ENCODE peak calls at places on chromosomes 4 and X, in eight cellular contexts. One of them, this sample, is unnamed.

GRCh38 chr4:99483636-99484035 is 27.2 kb upstream of the C4orf17 start:
- DNase-seq in endothelial cell: no peak
- DNase-seq in AG10803: peak; percentile 13
- DNase-seq in dorsolateral prefrontal cortex: no peak
- DNase-seq in CD8-positive, alpha-beta T cell: no peak
- DNase-seq in progenitor cell of endocrine pancreas: no peak
- DNase-seq in body of pancreas: no peak
- DNase-seq in AG04450: no peak
- DNase-seq in this sample: no peak

GRCh38 chr4:149999485-150000074 is 78.7 kb upstream of the DCLK2 start:
- DNase-seq in AG04450: peak; percentile 61
- DNase-seq in endothelial cell: peak; percentile 26
- DNase-seq in dorsolateral prefrontal cortex: no peak
- DNase-seq in CD8-positive, alpha-beta T cell: no peak
- DNase-seq in body of pancreas: peak; percentile 54
- DNase-seq in progenitor cell of endocrine pancreas: no peak
- DNase-seq in AG10803: peak; percentile 85
- DNase-seq in this sample: no peak

GRCh38 chr4:31458813-31459212 is 738.6 kb downstream of the PCDH7 start:
- DNase-seq in body of pancreas: no peak
- DNase-seq in AG10803: peak; percentile 1
- DNase-seq in endothelial cell: no peak
- DNase-seq in AG04450: no peak
- DNase-seq in dorsolateral prefrontal cortex: no peak
- DNase-seq in progenitor cell of endocrine pancreas: no peak
- DNase-seq in CD8-positive, alpha-beta T cell: no peak
- DNase-seq in this sample: no peak

GRCh38 chr4:123824524-123824923 is 427.9 kb downstream of the SPRY1 start:
- DNase-seq in endothelial cell: no peak
- DNase-seq in AG04450: no peak
- DNase-seq in CD8-positive, alpha-beta T cell: no peak
- DNase-seq in AG10803: no peak
- DNase-seq in progenitor cell of endocrine pancreas: no peak
- DNase-seq in dorsolateral prefrontal cortex: no peak
- DNase-seq in body of pancreas: no peak
- DNase-seq in this sample: no peak

GRCh38 chr4:39524420-39524957 is 2.8 kb downstream of the UGDH start:
- DNase-seq in dorsolateral prefrontal cortex: no peak
- DNase-seq in CD8-positive, alpha-beta T cell: no peak
- DNase-seq in body of pancreas: no peak
- DNase-seq in endothelial cell: no peak
- DNase-seq in progenitor cell of endocrine pancreas: no peak
- DNase-seq in AG10803: no peak
- DNase-seq in AG04450: no peak
- DNase-seq in this sample: no peak

GRCh38 chr4:15291133-15291532 is 136.7 kb upstream of the C1QTNF7 start:
- DNase-seq in body of pancreas: no peak
- DNase-seq in progenitor cell of endocrine pancreas: no peak
- DNase-seq in endothelial cell: no peak
- DNase-seq in dorsolateral prefrontal cortex: no peak
- DNase-seq in CD8-positive, alpha-beta T cell: no peak
- DNase-seq in AG04450: no peak
- DNase-seq in AG10803: peak; percentile 31
- DNase-seq in this sample: no peak

GRCh38 chr4:185847352-185848078 is 35.5 kb upstream of the SORBS2 start:
- DNase-seq in endothelial cell: no peak
- DNase-seq in progenitor cell of endocrine pancreas: no peak
- DNase-seq in AG04450: no peak
- DNase-seq in dorsolateral prefrontal cortex: peak; percentile 44
- DNase-seq in CD8-positive, alpha-beta T cell: no peak
- DNase-seq in body of pancreas: no peak
- DNase-seq in AG10803: peak; percentile 91
- DNase-seq in this sample: no peak

GRCh38 chr4:3413675-3414420 is 27.9 kb upstream of the HGFAC start:
- DNase-seq in AG04450: no peak
- DNase-seq in AG10803: no peak
- DNase-seq in endothelial cell: no peak
- DNase-seq in CD8-positive, alpha-beta T cell: no peak
- DNase-seq in progenitor cell of endocrine pancreas: no peak
- DNase-seq in body of pancreas: no peak
- DNase-seq in dorsolateral prefrontal cortex: peak; percentile 28
- DNase-seq in this sample: no peak

GRCh38 chr4:1216869-1217294 is 32.0 kb downstream of the CTBP1 start:
- DNase-seq in body of pancreas: no peak
- DNase-seq in progenitor cell of endocrine pancreas: no peak
- DNase-seq in endothelial cell: no peak
- DNase-seq in AG04450: no peak
- DNase-seq in dorsolateral prefrontal cortex: no peak
- DNase-seq in AG10803: no peak
- DNase-seq in CD8-positive, alpha-beta T cell: peak; percentile 67
- DNase-seq in this sample: peak; percentile 49

GRCh38 chr4:184416913-184417734 is 57.2 kb downstream of the IRF2 start:
- DNase-seq in endothelial cell: no peak
- DNase-seq in progenitor cell of endocrine pancreas: no peak
- DNase-seq in body of pancreas: no peak
- DNase-seq in CD8-positive, alpha-beta T cell: peak; percentile 20
- DNase-seq in AG04450: no peak
- DNase-seq in AG10803: no peak
- DNase-seq in dorsolateral prefrontal cortex: no peak
- DNase-seq in this sample: peak; percentile 54

GRCh38 chr4:174591243-174592021 is 69.1 kb upstream of the HPGD start:
- DNase-seq in body of pancreas: no peak
- DNase-seq in AG04450: no peak
- DNase-seq in AG10803: no peak
- DNase-seq in progenitor cell of endocrine pancreas: no peak
- DNase-seq in dorsolateral prefrontal cortex: no peak
- DNase-seq in endothelial cell: no peak
- DNase-seq in CD8-positive, alpha-beta T cell: no peak
- DNase-seq in this sample: no peak

GRCh38 chr4:40419231-40419912 is 84.2 kb downstream of the CHRNA9 start:
- DNase-seq in endothelial cell: no peak
- DNase-seq in dorsolateral prefrontal cortex: no peak
- DNase-seq in body of pancreas: no peak
- DNase-seq in AG10803: no peak
- DNase-seq in CD8-positive, alpha-beta T cell: no peak
- DNase-seq in progenitor cell of endocrine pancreas: no peak
- DNase-seq in AG04450: no peak
- DNase-seq in this sample: no peak

GRCh38 chr4:159002950-159003349 is 99.9 kb upstream of the RAPGEF2 start:
- DNase-seq in progenitor cell of endocrine pancreas: no peak
- DNase-seq in body of pancreas: no peak
- DNase-seq in AG04450: peak; percentile 34
- DNase-seq in CD8-positive, alpha-beta T cell: no peak
- DNase-seq in dorsolateral prefrontal cortex: no peak
- DNase-seq in AG10803: peak; percentile 32
- DNase-seq in endothelial cell: no peak
- DNase-seq in this sample: no peak

GRCh38 chr4:81040175-81040659 is 9.7 kb downstream of the BMP3 start:
- DNase-seq in body of pancreas: no peak
- DNase-seq in dorsolateral prefrontal cortex: no peak
- DNase-seq in CD8-positive, alpha-beta T cell: no peak
- DNase-seq in endothelial cell: peak; percentile 20
- DNase-seq in AG10803: peak; percentile 36
- DNase-seq in AG04450: no peak
- DNase-seq in progenitor cell of endocrine pancreas: no peak
- DNase-seq in this sample: no peak

GRCh38 chr4:72313121-72313520 is 255.9 kb downstream of the ADAMTS3 start:
- DNase-seq in AG04450: no peak
- DNase-seq in endothelial cell: no peak
- DNase-seq in progenitor cell of endocrine pancreas: no peak
- DNase-seq in body of pancreas: no peak
- DNase-seq in AG10803: no peak
- DNase-seq in dorsolateral prefrontal cortex: no peak
- DNase-seq in CD8-positive, alpha-beta T cell: no peak
- DNase-seq in this sample: no peak

GRCh38 chr4:126794363-126794762 is 838.4 kb upstream of the INTU start:
- DNase-seq in progenitor cell of endocrine pancreas: no peak
- DNase-seq in body of pancreas: no peak
- DNase-seq in dorsolateral prefrontal cortex: no peak
- DNase-seq in AG04450: no peak
- DNase-seq in AG10803: peak; percentile 38
- DNase-seq in endothelial cell: no peak
- DNase-seq in CD8-positive, alpha-beta T cell: no peak
- DNase-seq in this sample: no peak

GRCh38 chr4:174217273-174218126 is 66.0 kb downstream of the FBXO8 start:
- DNase-seq in dorsolateral prefrontal cortex: no peak
- DNase-seq in AG04450: no peak
- DNase-seq in CD8-positive, alpha-beta T cell: no peak
- DNase-seq in endothelial cell: no peak
- DNase-seq in AG10803: peak; percentile 65
- DNase-seq in body of pancreas: peak; percentile 42
- DNase-seq in progenitor cell of endocrine pancreas: no peak
- DNase-seq in this sample: no peak

GRCh38 chrX:5388087-5388486 is 840.6 kb downstream of the NLGN4X start:
- DNase-seq in AG04450: no peak
- DNase-seq in dorsolateral prefrontal cortex: no peak
- DNase-seq in progenitor cell of endocrine pancreas: no peak
- DNase-seq in endothelial cell: no peak
- DNase-seq in CD8-positive, alpha-beta T cell: no peak
- DNase-seq in body of pancreas: no peak
- DNase-seq in AG10803: no peak
- DNase-seq in this sample: no peak

GRCh38 chr4:108292229-108292628 is 123.5 kb upstream of the LEF1 start:
- DNase-seq in AG10803: no peak
- DNase-seq in CD8-positive, alpha-beta T cell: no peak
- DNase-seq in dorsolateral prefrontal cortex: no peak
- DNase-seq in AG04450: no peak
- DNase-seq in progenitor cell of endocrine pancreas: no peak
- DNase-seq in endothelial cell: no peak
- DNase-seq in body of pancreas: no peak
- DNase-seq in this sample: no peak

GRCh38 chrX:14641681-14642655 is 112.6 kb downstream of the GLRA2 start:
- DNase-seq in progenitor cell of endocrine pancreas: no peak
- DNase-seq in CD8-positive, alpha-beta T cell: no peak
- DNase-seq in body of pancreas: no peak
- DNase-seq in dorsolateral prefrontal cortex: no peak
- DNase-seq in AG04450: no peak
- DNase-seq in AG10803: no peak
- DNase-seq in endothelial cell: no peak
- DNase-seq in this sample: no peak

GRCh38 chrX:132671229-132671641 is 182.4 kb upstream of the MBNL3 start:
- DNase-seq in body of pancreas: no peak
- DNase-seq in AG10803: peak; percentile 18
- DNase-seq in AG04450: no peak
- DNase-seq in progenitor cell of endocrine pancreas: no peak
- DNase-seq in endothelial cell: no peak
- DNase-seq in dorsolateral prefrontal cortex: no peak
- DNase-seq in CD8-positive, alpha-beta T cell: no peak
- DNase-seq in this sample: no peak

GRCh38 chrX:34521563-34521962 is 135.5 kb downstream of the TMEM47 start:
- DNase-seq in dorsolateral prefrontal cortex: no peak
- DNase-seq in body of pancreas: no peak
- DNase-seq in progenitor cell of endocrine pancreas: no peak
- DNase-seq in endothelial cell: no peak
- DNase-seq in AG10803: no peak
- DNase-seq in CD8-positive, alpha-beta T cell: no peak
- DNase-seq in AG04450: no peak
- DNase-seq in this sample: no peak
- TF ChIP-seq CTCF in dorsolateral prefrontal cortex: no peak
- TF ChIP-seq CTCF in body of pancreas: no peak
- TF ChIP-seq CTCF in progenitor cell of endocrine pancreas: peak; percentile 25
- TF ChIP-seq CTCF in endothelial cell: no peak
- TF ChIP-seq CTCF in AG10803: no peak
- TF ChIP-seq CTCF in CD8-positive, alpha-beta T cell: no peak
- TF ChIP-seq CTCF in AG04450: no peak
- TF ChIP-seq CTCF in this sample: no peak

DNA sequence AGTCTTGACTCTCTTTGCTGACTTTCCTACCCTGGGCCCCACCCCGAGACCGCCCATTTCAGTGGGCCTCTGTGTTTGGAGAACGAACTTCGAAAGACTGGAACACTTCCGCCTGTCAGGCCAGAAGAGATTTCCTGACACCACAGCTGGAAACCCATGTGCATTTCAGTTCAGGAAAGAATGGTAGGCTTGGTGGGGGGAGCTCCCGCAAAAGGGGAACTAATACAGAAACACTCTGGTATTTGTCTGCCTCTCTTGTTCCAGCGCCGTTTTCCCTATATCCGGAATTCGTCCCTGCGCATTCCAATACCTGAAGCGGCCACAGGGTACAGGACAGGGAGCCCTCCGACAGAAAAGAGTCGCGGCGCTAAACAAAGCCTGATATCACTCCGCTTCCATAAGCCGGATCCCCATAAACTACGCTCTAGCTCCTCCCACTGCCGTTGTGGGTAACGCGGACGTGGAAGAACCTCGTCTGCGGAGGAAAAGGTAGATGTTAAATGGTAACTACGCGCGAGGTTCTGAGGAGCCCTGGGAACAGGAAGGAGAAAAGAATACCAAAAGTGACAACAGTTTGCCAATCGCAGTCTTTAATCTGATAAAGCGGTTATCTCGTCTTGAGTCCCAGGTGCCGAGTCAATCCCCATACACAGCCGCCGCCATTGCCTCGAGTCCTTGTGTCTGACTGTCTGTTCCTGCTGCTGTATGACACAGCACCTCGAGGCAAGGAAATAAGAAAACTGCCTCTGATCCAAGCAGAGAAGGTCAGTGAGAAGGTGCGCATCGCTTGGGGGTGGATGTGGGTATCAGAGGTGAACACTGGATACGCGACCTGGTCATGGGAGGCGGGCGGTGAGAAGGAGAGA is at the start of gene ARMCX5:
- DNase-seq in body of pancreas: peak; percentile 82
- DNase-seq in AG04450: peak; percentile 43
- DNase-seq in AG10803: peak; percentile 86
- DNase-seq in CD8-positive, alpha-beta T cell: peak; percentile 47
- DNase-seq in dorsolateral prefrontal cortex: peak; percentile 61
- DNase-seq in endothelial cell: peak; percentile 56
- DNase-seq in progenitor cell of endocrine pancreas: peak; percentile 56
- DNase-seq in this sample: peak; percentile 52
- TF ChIP-seq CTCF in body of pancreas: no peak
- TF ChIP-seq CTCF in AG04450: peak; percentile 9
- TF ChIP-seq CTCF in AG10803: peak; percentile 7
- TF ChIP-seq CTCF in CD8-positive, alpha-beta T cell: no peak
- TF ChIP-seq CTCF in dorsolateral prefrontal cortex: peak; percentile 18
- TF ChIP-seq CTCF in endothelial cell: no peak
- TF ChIP-seq CTCF in progenitor cell of endocrine pancreas: peak; percentile 32
- TF ChIP-seq CTCF in this sample: no peak

DNA sequence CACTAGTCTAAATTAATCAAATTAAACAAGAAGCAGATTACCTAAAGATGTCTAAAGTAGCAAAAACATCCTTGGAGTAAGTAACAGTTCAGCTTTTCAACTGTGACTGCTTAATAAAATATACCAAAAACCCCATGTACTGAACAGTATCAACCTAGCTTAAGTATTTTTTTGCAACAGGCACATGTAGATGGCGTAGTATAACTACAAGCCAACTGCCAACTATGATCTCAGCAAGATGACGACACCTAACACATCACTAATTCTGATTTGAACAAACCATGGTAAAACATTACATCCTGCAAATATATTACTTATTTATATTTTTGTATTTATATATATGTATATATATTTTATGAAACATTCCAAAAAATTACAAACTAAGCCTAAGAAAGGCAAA is 24.5 kb downstream of the DHX15 start:
- DNase-seq in body of pancreas: no peak
- DNase-seq in progenitor cell of endocrine pancreas: no peak
- DNase-seq in CD8-positive, alpha-beta T cell: no peak
- DNase-seq in endothelial cell: no peak
- DNase-seq in AG04450: no peak
- DNase-seq in dorsolateral prefrontal cortex: no peak
- DNase-seq in AG10803: peak; percentile 38
- DNase-seq in this sample: no peak
- TF ChIP-seq CTCF in body of pancreas: no peak
- TF ChIP-seq CTCF in progenitor cell of endocrine pancreas: no peak
- TF ChIP-seq CTCF in CD8-positive, alpha-beta T cell: no peak
- TF ChIP-seq CTCF in endothelial cell: no peak
- TF ChIP-seq CTCF in AG04450: no peak
- TF ChIP-seq CTCF in dorsolateral prefrontal cortex: no peak
- TF ChIP-seq CTCF in AG10803: no peak
- TF ChIP-seq CTCF in this sample: no peak

GRCh38 chr4:97153042-97153441 is 990.2 kb downstream of the STPG2 start:
- DNase-seq in progenitor cell of endocrine pancreas: no peak
- DNase-seq in body of pancreas: no peak
- DNase-seq in AG10803: no peak
- DNase-seq in AG04450: no peak
- DNase-seq in dorsolateral prefrontal cortex: no peak
- DNase-seq in endothelial cell: no peak
- DNase-seq in CD8-positive, alpha-beta T cell: no peak
- DNase-seq in this sample: no peak
- TF ChIP-seq CTCF in progenitor cell of endocrine pancreas: peak; percentile 58
- TF ChIP-seq CTCF in body of pancreas: peak; percentile 15
- TF ChIP-seq CTCF in AG10803: no peak
- TF ChIP-seq CTCF in AG04450: no peak
- TF ChIP-seq CTCF in dorsolateral prefrontal cortex: peak; percentile 37
- TF ChIP-seq CTCF in endothelial cell: peak; percentile 27
- TF ChIP-seq CTCF in CD8-positive, alpha-beta T cell: no peak
- TF ChIP-seq CTCF in this sample: no peak

This sample was measured in natural killer cell.